ENCODE peak calls at places on chromosomes 3 and 15, in four cellular contexts. X, F, W and Z are unnamed samples.

GRCh38 chr3:11057655-11058054 is 65.1 kb downstream of the SLC6A1 start:
- DNase-seq in X (no peak), F (no peak), W (no peak), Z (no peak)

GRCh38 chr3:46713048-46713897 is 4.4 kb downstream of the PRSS50 start:
- DNase-seq in X (peak), F (no peak), W (no peak), Z (no peak)

GRCh38 chr3:47370887-47371697 is 9.7 kb upstream of the PTPN23 start:
- DNase-seq in X (no peak), F (no peak), W (no peak), Z (no peak)

GRCh38 chr3:167166594-167167253 is 213.4 kb downstream of the ZBBX start:
- DNase-seq in X (peak), F (no peak), W (no peak), Z (no peak)

GRCh38 chr3:115989927-115990326 is 366.6 kb downstream of the GAP43 start:
- DNase-seq in X (no peak), F (no peak), W (peak), Z (no peak)

GRCh38 chr3:173098959-173099358 is 42.1 kb downstream of the SPATA16 start:
- DNase-seq in X (no peak), F (no peak), W (no peak), Z (no peak)

GRCh38 chr3:188294823-188295487 is 141.0 kb downstream of the LPP start:
- DNase-seq in X (no peak), F (peak), W (peak), Z (no peak)

GRCh38 chr3:40801276-40801675 is 276.5 kb downstream of the ZNF621 start:
- DNase-seq in X (no peak), F (no peak), W (peak), Z (no peak)

GRCh38 chr3:71438904-71439303 is 144.6 kb downstream of the FOXP1 start:
- DNase-seq in X (no peak), F (no peak), W (no peak), Z (no peak)

GRCh38 chr3:45693941-45694521 is 4.8 kb downstream of the SACM1L start:
- DNase-seq in X (no peak), F (no peak), W (no peak), Z (no peak)

GRCh38 chr15:89378699-89379422 is 44.2 kb upstream of the POLG start:
- DNase-seq in X (peak), F (no peak), W (no peak), Z (peak)

GRCh38 chr15:84620626-84621025 is 19.8 kb downstream of the ZSCAN2 start:
- DNase-seq in X (no peak), F (no peak), W (no peak), Z (no peak)

GRCh38 chr3:14562441-14562840 is 22.3 kb upstream of the GRIP2 start:
- DNase-seq in X (no peak), F (no peak), W (peak), Z (no peak)

GRCh38 chr3:72355168-72355567 is 493.1 kb downstream of the SHQ1 start:
- DNase-seq in X (no peak), F (no peak), W (no peak), Z (no peak)

GRCh38 chr3:136639069-136639468 is 113.1 kb downstream of the STAG1 start:
- DNase-seq in X (no peak), F (no peak), W (no peak), Z (no peak)

GRCh38 chr3:38597502-38598060 is 51.9 kb downstream of the SCN5A start:
- DNase-seq in X (no peak), F (no peak), W (no peak), Z (no peak)

GRCh38 chr3:50299638-50299928 is 378 bp upstream of the HYAL3 start:
- DNase-seq in X (no peak), F (no peak), W (no peak), Z (no peak)

GRCh38 chr3:50296721-50297383 is 2.4 kb downstream of the HYAL3 start:
- DNase-seq in X (no peak), F (no peak), W (no peak), Z (no peak)

GRCh38 chr3:50297384-50297775 is 1.8 kb downstream of the HYAL3 start:
- DNase-seq in X (no peak), F (no peak), W (no peak), Z (no peak)

GRCh38 chr3:50298836-50299637 is at the start of the genes HYAL3 and NAA80:
- DNase-seq in X (peak), F (peak), W (peak), Z (peak)

DNA sequence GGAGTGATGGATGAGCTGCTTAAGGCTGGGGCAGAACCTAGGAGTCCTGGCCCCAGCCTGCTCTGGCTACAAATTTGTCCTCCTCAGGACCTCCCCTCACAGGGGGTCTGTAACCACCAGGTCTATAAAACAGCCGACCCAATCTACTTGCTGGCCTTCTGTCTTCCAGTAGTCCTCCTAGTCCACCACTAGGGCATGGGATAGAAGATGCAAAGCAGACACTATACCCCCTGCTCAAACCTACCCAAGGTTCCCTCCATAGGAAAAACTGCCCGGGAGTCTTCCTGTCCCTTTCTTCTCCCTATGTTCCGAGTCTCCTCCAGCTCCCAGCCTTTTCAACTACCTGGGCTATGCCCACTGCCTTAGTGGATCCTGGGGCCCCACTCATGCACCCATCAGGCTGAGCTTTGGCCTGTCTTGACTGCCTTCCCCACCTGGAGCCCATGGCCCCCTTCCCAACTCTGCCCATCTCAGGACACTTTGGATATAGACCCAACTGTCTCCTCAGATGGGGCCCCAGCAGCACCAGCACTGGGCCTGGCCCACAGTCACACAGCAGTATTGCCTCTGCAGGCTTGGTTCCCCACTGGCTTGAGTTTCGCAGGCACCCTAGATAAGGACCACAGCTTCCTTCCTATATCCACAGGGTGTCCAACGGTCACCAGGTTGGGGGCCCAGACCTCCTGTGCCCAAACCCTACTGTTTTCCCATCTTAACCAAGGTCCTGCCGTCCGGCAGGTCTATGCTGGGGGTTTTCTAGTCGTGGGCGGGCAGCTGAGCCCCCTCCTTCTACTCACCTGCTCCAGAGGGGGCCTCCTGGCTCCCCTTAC is 1.1 kb downstream of the HYAL3 start:
- DNase-seq in X (no peak), F (no peak), W (no peak), Z (no peak)
- TF ChIP-seq CTCF in X (no peak), F (no peak), W (peak), Z (no peak)

DNA sequence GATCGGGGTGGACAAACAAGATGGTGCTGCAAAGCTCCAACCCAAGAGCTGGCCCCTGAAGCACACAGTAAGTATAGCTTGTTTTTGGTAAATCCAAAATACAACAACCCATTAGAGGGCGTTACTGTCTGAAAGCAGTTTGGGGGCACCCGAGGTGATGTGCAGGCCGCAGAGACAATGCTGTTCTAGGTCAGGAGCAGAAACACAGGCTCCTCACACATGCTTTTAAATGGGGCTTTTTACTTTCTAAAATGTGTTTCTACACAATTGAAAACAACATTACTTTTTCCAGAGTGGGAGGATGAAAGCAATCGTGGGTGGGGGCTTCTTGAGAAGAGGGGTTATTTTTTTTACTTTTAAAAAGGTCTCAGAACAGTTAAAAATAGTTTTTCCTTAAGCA is 1029.3 kb upstream of the CFAP20DC start:
- DNase-seq in X (no peak), F (no peak), W (no peak), Z (no peak)
- TF ChIP-seq CTCF in X (no peak), F (no peak), W (no peak), Z (no peak)

DNA sequence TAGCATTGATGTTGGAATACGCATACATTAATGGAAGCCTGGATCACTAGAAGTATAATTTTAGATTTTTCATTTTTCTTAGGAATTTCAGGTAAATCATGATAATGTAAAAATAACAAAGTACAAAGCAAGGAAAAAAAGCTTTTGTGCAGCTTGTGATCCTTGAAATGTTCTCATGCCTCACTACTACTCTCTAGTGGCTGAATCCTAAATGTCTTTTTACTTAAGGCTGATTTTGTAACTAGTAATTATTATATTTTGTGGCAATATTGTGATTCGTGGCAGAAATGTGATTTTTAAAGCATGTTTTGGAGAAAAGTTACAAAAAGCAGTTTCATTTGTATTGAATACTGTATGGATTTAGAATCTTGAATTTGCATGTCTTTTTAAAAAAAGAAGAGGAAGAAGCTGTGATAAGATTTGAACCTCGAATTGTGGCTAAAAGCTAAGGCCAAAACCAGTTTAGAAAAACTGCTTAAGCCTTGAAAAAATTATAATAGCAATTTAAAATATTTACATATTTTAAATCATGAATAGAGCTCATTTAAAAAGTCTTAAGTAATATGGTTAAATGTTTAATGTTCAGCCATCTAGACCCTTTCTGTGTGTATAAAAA is 39.0 kb downstream of the U2SURP start:
- DNase-seq in X (no peak), F (no peak), W (peak), Z (no peak)
- TF ChIP-seq CTCF in X (peak), F (no peak), W (peak), Z (no peak)

DNA sequence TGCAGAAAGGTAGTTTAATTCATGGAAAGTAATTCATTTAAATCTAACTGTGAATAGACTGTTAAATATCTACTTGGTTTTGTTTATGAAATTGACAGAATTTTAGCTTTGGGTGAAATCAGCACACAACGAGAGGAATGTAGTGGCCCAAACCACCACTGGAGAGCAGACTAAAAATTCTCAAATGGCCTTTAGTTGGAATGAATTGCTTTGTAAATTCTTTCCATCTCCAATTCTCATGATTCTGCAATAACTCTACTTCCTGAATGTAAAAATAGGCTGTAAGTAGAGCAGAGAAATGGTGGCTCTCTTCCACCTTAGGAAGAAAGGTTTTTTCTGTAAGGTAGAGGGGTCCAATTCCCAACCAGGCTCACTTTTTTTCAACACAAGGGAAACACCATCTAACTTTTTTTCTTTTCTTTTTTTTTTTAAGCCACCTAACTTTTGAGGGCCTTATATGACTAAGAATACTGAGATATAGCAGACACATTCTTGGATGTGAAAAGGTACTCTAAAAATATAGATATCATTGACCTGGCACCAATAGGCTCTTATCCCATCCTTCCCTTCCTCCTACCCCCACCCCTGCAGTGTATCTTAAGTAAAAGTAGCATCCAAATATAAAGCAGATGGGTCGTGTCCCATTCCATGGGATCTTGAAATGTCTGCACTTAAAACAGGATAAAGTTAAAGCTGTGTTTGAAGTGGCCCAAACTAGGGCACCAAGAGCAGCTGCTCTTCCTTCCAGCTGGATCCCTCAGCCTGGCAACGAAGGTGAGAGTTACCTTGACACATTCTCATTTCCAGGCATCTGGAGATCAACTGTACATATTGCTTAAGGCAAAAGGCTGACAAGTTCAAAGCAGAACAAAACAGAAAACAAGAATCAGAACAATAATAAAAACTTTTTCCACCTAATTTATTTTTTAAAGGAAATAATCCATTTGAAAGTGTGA is 194.1 kb downstream of the TPRG1 start:
- DNase-seq in X (no peak), F (no peak), W (peak), Z (no peak)
- TF ChIP-seq CTCF in X (no peak), F (no peak), W (peak), Z (no peak)

DNA sequence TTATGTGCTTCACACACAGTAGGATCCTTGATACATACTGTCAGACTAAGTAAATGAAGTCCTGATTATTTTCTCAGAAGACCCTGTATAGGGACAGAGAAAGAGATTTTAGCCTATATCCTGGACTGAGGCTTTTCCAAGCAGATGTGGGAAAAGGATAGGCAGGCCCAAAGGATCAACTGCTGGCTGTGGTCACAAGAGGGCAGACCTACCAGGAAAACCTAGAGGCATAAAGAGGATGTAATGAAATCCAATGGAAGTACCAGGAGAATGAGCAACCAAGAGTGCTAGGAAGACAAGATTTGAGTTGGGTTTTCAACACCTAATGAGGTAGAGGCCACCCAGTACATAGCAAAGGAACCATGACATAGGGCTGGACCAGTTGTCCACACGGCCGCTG is 23.1 kb downstream of the DCLK3 start:
- DNase-seq in X (no peak), F (no peak), W (peak), Z (no peak)
- TF ChIP-seq CTCF in X (no peak), F (no peak), W (peak), Z (no peak)

GRCh38 chr15:79025201-79025600 is 65.4 kb downstream of the RASGRF1 start:
- DNase-seq in X (no peak), F (no peak), W (no peak), Z (peak)
- TF ChIP-seq CTCF in X (no peak), F (no peak), W (no peak), Z (no peak)

GRCh38 chr3:9249273-9250192 is at the start of gene SRGAP3:
- DNase-seq in X (peak), F (peak), W (peak), Z (peak)
- TF ChIP-seq CTCF in X (peak), F (peak), W (peak), Z (no peak)

DNA sequence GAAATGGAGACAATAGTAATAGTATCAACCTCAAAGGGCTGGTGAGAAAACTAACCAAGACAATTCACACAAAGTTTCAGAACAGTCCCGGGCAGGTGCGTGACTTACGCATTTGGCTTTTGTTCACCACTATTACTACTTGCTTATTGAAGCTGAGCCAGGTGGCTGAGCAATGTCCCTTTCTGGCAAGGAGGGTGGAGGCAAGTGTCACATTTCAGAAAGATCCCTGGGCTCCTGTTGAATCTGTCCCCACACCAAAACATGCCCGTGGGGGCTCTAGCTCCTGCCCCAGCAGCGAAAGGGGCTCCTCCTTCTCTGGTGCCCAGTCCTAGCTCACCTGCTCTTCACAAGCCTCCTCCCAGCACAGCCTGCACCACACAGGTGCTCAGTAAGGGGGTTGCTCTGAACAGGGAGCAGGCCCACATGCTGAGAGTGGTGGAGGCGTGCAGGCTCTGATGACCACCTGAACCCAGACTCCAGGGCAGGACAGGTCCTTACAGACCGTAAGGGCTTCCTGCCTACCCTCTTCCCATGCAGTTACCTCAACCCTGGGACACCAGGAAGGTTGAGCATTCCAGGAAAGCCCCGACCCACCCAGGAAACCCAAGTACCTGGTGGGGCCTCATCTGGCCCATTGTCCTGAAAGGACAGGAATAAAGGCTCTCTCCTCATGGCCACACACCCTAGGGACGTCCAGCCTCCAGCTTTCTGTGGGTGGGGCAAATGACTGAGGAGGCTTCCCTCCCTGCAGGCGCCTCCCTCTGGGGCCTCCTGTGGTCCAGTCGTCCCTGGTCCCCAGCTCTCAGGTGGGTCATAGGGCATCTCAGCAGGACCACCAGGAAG is 32.6 kb downstream of the SEMA7A start:
- DNase-seq in X (no peak), F (no peak), W (no peak), Z (no peak)
- TF ChIP-seq CTCF in X (no peak), F (no peak), W (no peak), Z (no peak)

GRCh38 chr3:152539191-152539764 is 270.5 kb downstream of the MBNL1 start:
- DNase-seq in X (no peak), F (no peak), W (no peak), Z (no peak)
- TF ChIP-seq CTCF in X (no peak), F (no peak), W (no peak), Z (no peak)

DNA sequence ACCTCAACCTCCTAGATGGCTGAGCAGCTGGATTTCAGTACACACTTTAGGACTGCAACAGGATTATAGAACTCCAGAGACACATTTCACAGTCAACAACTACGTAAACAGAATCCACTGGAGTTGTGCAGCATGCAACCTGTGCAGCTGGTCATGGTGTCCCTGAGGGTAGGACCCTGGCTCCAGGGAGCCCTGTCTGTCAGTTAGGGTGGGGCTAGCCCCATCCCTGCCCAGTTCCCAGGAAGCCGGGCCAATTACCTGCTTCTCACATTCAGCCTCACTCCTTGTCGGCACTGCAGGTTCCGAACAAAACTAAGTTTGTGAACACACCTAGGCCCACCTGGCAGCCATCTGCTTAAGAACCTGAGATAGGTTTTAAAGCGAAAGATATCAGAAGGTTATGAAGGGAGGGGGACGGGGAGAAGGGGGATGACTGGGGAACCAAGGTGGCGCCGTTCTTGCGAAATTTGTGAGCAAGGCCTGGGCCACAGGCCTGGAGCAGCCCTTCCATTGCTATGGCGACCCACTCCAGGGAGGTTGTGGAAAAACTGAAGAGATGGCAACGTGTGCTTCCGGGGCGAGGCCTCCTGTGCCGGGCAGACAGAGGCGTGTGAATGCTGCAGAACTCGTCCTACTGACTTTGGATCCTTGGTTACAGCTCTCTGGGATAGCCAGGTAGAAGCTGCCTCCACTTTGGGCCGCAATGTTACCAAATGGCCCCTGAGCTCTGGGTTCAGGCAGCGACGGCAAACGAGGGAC is 25.3 kb downstream of the ACSBG1 start:
- DNase-seq in X (peak), F (peak), W (peak), Z (no peak)
- TF ChIP-seq CTCF in X (no peak), F (no peak), W (no peak), Z (no peak)